ENCODE peak calls at places on chromosomes 4 and X, in four cellular contexts. W is brain microvascular endothelial cell, T is suprapubic skin, Z is HL-60. C is an unnamed sample.

GRCh38 chr4:87179751-87180150 is 40.7 kb downstream of the KLHL8 start:
- DNase-seq in W (peak), T (no peak), Z (no peak), C (no peak)

GRCh38 chr4:128310266-128310697 is 22.7 kb upstream of the PGRMC2 start:
- DNase-seq in W (no peak), T (no peak), Z (no peak), C (no peak)

GRCh38 chr4:150067859-150068258 is 10.4 kb upstream of the DCLK2 start:
- DNase-seq in W (no peak), T (no peak), Z (no peak), C (no peak)

GRCh38 chrX:103565197-103565596 is 20.1 kb upstream of the TCEAL4 start:
- DNase-seq in W (no peak), T (no peak), Z (no peak), C (no peak)

GRCh38 chr4:108527729-108528128 is 92.6 kb upstream of the RPL34 start:
- DNase-seq in W (no peak), T (no peak), Z (no peak), C (no peak)

GRCh38 chr4:184575306-184575705 is 73.9 kb downstream of the CASP3 start:
- DNase-seq in W (no peak), T (no peak), Z (peak), C (no peak)

GRCh38 chrX:21961142-21961541 is 20.6 kb downstream of the SMS start:
- DNase-seq in W (no peak), T (no peak), Z (no peak), C (no peak)

GRCh38 chr4:8368061-8368481 is 72.5 kb downstream of the ACOX3 start:
- DNase-seq in W (no peak), T (no peak), Z (no peak), C (no peak)

GRCh38 chr4:135238940-135239339 is 1037.4 kb upstream of the PABPC4L start:
- DNase-seq in W (no peak), T (no peak), Z (no peak), C (no peak)

GRCh38 chr4:74755486-74755885 is 38.8 kb downstream of the BTC start:
- DNase-seq in W (no peak), T (no peak), Z (no peak), C (no peak)

GRCh38 chr4:138952405-138952804 is 63.2 kb upstream of the NOCT start:
- DNase-seq in W (no peak), T (no peak), Z (no peak), C (peak)

GRCh38 chr4:18390655-18391369 is 369.3 kb upstream of the LCORL start:
- DNase-seq in W (no peak), T (no peak), Z (no peak), C (no peak)

GRCh38 chrX:39194673-39195072 is 393.4 kb downstream of the MID1IP1 start:
- DNase-seq in W (no peak), T (no peak), Z (no peak), C (no peak)

GRCh38 chrX:53435997-53436396 is 1.8 kb upstream of the HSD17B10 start:
- DNase-seq in W (peak), T (no peak), Z (no peak), C (no peak)

GRCh38 chr4:146957252-146957651 is 11.6 kb upstream of the TTC29 start:
- DNase-seq in W (peak), T (no peak), Z (no peak), C (peak)

GRCh38 chrX:119880552-119881437 is 9.2 kb downstream of the NDUFA1 start:
- DNase-seq in W (peak), T (no peak), Z (peak), C (no peak)

GRCh38 chrX:80766916-80767315 is 42.8 kb downstream of the BRWD3 start:
- DNase-seq in W (no peak), T (no peak), Z (no peak), C (no peak)

GRCh38 chr4:81652069-81652478 is 180.4 kb upstream of the RASGEF1B start:
- DNase-seq in W (no peak), T (no peak), Z (no peak), C (no peak)

GRCh38 chr4:168101026-168101425 is 8.7 kb downstream of the ANXA10 start:
- DNase-seq in W (peak), T (no peak), Z (no peak), C (no peak)

GRCh38 chrX:28487818-28488217 is 99.4 kb upstream of the IL1RAPL1 start:
- DNase-seq in W (no peak), T (no peak), Z (no peak), C (no peak)

GRCh38 chr4:83751336-83751949 is 215.5 kb downstream of the GPAT3 start:
- DNase-seq in W (no peak), T (no peak), Z (no peak), C (no peak)

GRCh38 chr4:73998040-73999011 is at the start of gene CXCL5:
- DNase-seq in W (peak), T (no peak), Z (no peak), C (no peak)

GRCh38 chr4:154559141-154559841 is 3.5 kb upstream of the FGB start:
- DNase-seq in W (peak), T (no peak), Z (peak), C (no peak)

GRCh38 chr4:153750197-153750817 is 9.5 kb downstream of the RNF175 start:
- DNase-seq in W (peak), T (no peak), Z (no peak), C (no peak)

GRCh38 chr4:155879767-155880166 is 13.7 kb upstream of the ASIC5 start:
- DNase-seq in W (no peak), T (no peak), Z (no peak), C (no peak)

GRCh38 chr4:57425610-57426009 is 315.4 kb upstream of the IGFBP7 start:
- DNase-seq in W (no peak), T (no peak), Z (no peak), C (no peak)

GRCh38 chrX:19723427-19723826 is 164.0 kb downstream of the SH3KBP1 start:
- DNase-seq in W (no peak), T (no peak), Z (no peak), C (no peak)

GRCh38 chr4:109589119-109589518 is 29.1 kb downstream of the MCUB start:
- DNase-seq in W (no peak), T (no peak), Z (no peak), C (no peak)

GRCh38 chr4:29277381-29277780 is 1442.8 kb upstream of the PCDH7 start:
- DNase-seq in W (peak), T (no peak), Z (no peak), C (no peak)

GRCh38 chrX:107825698-107826285 is at the start of gene MID2:
- DNase-seq in W (no peak), T (peak), Z (no peak), C (peak)
- H3K4me3 ChIP-seq in W (peak), T (peak), Z (peak), C (peak)

DNA sequence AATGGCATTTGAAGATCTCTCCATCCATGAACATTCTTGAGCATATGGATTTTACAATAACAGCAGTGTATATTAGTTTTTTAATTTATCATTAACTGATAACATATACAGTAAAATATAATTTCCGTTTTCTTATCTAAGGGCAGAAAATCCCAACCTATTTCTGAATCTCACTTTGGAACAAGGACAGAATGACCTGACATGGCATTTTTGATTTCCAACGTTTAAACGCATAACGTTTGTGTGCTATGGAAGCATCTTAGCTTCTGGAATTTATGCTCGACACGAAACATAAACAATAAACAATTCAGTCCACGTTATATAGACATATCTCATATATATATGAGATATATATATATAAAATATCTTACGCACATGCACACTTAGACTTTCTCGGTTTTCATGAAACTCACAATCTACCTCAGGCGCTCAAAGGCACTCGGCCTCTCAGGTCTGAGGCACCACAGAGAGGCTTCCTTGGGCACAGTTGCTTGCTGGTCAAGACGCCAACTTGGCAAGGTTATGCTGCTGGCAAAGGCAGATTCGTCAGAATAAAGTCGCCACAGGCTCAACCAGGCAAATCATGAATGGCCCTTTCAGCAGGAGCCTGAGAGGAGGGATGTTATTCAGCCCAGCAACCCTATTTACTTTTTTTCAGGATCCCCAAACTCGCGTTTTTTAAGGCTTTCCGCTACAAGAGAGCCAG is 1.0 kb upstream of the UGT8 start:
- DNase-seq in W (no peak), T (no peak), Z (no peak), C (no peak)
- H3K27ac ChIP-seq in W (no peak), T (no peak), Z (no peak), C (no peak)

GRCh38 chr4:1217366-1217765 is 31.6 kb downstream of the CTBP1 start:
- DNase-seq in W (no peak), T (no peak), Z (no peak), C (no peak)
- H3K4me3 ChIP-seq in W (no peak), T (no peak), Z (no peak), C (no peak)

DNA sequence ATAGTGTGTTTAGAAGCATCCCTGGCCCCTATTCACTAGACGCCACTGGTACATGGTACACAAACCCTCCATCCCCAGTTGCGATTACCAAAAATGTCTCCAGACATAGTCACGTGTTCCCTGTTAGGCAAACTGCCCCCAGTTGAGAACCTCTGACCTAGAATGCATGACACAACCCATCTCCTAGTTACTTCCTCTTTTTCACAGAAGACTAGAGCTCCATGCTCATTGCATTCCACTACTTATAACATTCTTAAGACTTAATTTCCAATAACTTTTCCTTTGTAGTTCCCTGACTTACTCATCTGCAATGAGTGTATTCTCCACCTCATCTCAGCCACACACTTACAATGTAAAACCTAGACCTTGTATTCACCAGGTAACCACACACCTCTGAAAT is 68.6 kb downstream of the PRSS12 start:
- DNase-seq in W (no peak), T (no peak), Z (peak), C (no peak)
- H3K27ac ChIP-seq in W (no peak), T (no peak), Z (peak), C (no peak)

C was measured in RWPE2.